ENCODE peak calls at places on chromosomes 16 and 17, in ten cellular contexts. One of them, this sample, is unnamed.

GRCh38 chr17:40311575-40311974 is 2.6 kb downstream of the RARA start:
- DNase-seq in GM13977: peak
- DNase-seq in stimulated activated CD8-positive, alpha-beta memory T cell treated with anti-CD3 and anti-CD28 coated beads, Interleukin-12 subunit alpha, Interleukin-12 subunit beta, amount 100 ng/mL, for 4 hours: no peak
- DNase-seq in ELR: no peak
- DNase-seq in fibroblast of mammary gland: no peak
- DNase-seq in SK-MEL-5: no peak
- DNase-seq in Ammon's horn: no peak
- DNase-seq in C1 segment of cervical spinal cord: peak
- DNase-seq in ACHN: peak
- DNase-seq in amniotic stem cell: no peak
- DNase-seq in this sample: no peak

GRCh38 chr17:74545456-74546230 is at the start of gene CD300C:
- DNase-seq in GM13977: no peak
- DNase-seq in stimulated activated CD8-positive, alpha-beta memory T cell treated with anti-CD3 and anti-CD28 coated beads, Interleukin-12 subunit alpha, Interleukin-12 subunit beta, amount 100 ng/mL, for 4 hours: no peak
- DNase-seq in ELR: no peak
- DNase-seq in fibroblast of mammary gland: no peak
- DNase-seq in SK-MEL-5: no peak
- DNase-seq in Ammon's horn: peak
- DNase-seq in C1 segment of cervical spinal cord: peak
- DNase-seq in ACHN: no peak
- DNase-seq in amniotic stem cell: no peak
- DNase-seq in this sample: no peak

GRCh38 chr16:71440669-71441347 is 1.0 kb downstream of the TLE7 start:
- DNase-seq in GM13977: peak
- DNase-seq in stimulated activated CD8-positive, alpha-beta memory T cell treated with anti-CD3 and anti-CD28 coated beads, Interleukin-12 subunit alpha, Interleukin-12 subunit beta, amount 100 ng/mL, for 4 hours: no peak
- DNase-seq in ELR: peak
- DNase-seq in fibroblast of mammary gland: no peak
- DNase-seq in SK-MEL-5: peak
- DNase-seq in Ammon's horn: no peak
- DNase-seq in C1 segment of cervical spinal cord: no peak
- DNase-seq in ACHN: no peak
- DNase-seq in amniotic stem cell: no peak
- DNase-seq in this sample: no peak

GRCh38 chr17:75086496-75087181 is 1.1 kb upstream of the SLC16A5 start:
- DNase-seq in GM13977: no peak
- DNase-seq in stimulated activated CD8-positive, alpha-beta memory T cell treated with anti-CD3 and anti-CD28 coated beads, Interleukin-12 subunit alpha, Interleukin-12 subunit beta, amount 100 ng/mL, for 4 hours: no peak
- DNase-seq in ELR: no peak
- DNase-seq in fibroblast of mammary gland: no peak
- DNase-seq in SK-MEL-5: no peak
- DNase-seq in Ammon's horn: no peak
- DNase-seq in C1 segment of cervical spinal cord: no peak
- DNase-seq in ACHN: no peak
- DNase-seq in amniotic stem cell: no peak
- DNase-seq in this sample: no peak

GRCh38 chr17:57597531-57598453 is 147.3 kb downstream of the CCDC182 start:
- DNase-seq in GM13977: no peak
- DNase-seq in stimulated activated CD8-positive, alpha-beta memory T cell treated with anti-CD3 and anti-CD28 coated beads, Interleukin-12 subunit alpha, Interleukin-12 subunit beta, amount 100 ng/mL, for 4 hours: no peak
- DNase-seq in ELR: peak
- DNase-seq in fibroblast of mammary gland: peak
- DNase-seq in SK-MEL-5: peak
- DNase-seq in Ammon's horn: peak
- DNase-seq in C1 segment of cervical spinal cord: peak
- DNase-seq in ACHN: peak
- DNase-seq in amniotic stem cell: peak
- DNase-seq in this sample: no peak

GRCh38 chr16:55466209-55466608 is 12.8 kb upstream of the MMP2 start:
- DNase-seq in GM13977: no peak
- DNase-seq in stimulated activated CD8-positive, alpha-beta memory T cell treated with anti-CD3 and anti-CD28 coated beads, Interleukin-12 subunit alpha, Interleukin-12 subunit beta, amount 100 ng/mL, for 4 hours: no peak
- DNase-seq in ELR: no peak
- DNase-seq in fibroblast of mammary gland: no peak
- DNase-seq in SK-MEL-5: no peak
- DNase-seq in Ammon's horn: no peak
- DNase-seq in C1 segment of cervical spinal cord: no peak
- DNase-seq in ACHN: no peak
- DNase-seq in amniotic stem cell: no peak
- DNase-seq in this sample: no peak

GRCh38 chr17:82225368-82226029 is 3.3 kb upstream of the SLC16A3 start:
- DNase-seq in GM13977: no peak
- DNase-seq in stimulated activated CD8-positive, alpha-beta memory T cell treated with anti-CD3 and anti-CD28 coated beads, Interleukin-12 subunit alpha, Interleukin-12 subunit beta, amount 100 ng/mL, for 4 hours: no peak
- DNase-seq in ELR: no peak
- DNase-seq in fibroblast of mammary gland: no peak
- DNase-seq in SK-MEL-5: no peak
- DNase-seq in Ammon's horn: no peak
- DNase-seq in C1 segment of cervical spinal cord: no peak
- DNase-seq in ACHN: no peak
- DNase-seq in amniotic stem cell: no peak
- DNase-seq in this sample: no peak

GRCh38 chr17:76515291-76515949 is 14.2 kb upstream of the RHBDF2 start:
- DNase-seq in GM13977: peak
- DNase-seq in stimulated activated CD8-positive, alpha-beta memory T cell treated with anti-CD3 and anti-CD28 coated beads, Interleukin-12 subunit alpha, Interleukin-12 subunit beta, amount 100 ng/mL, for 4 hours: peak
- DNase-seq in ELR: peak
- DNase-seq in fibroblast of mammary gland: peak
- DNase-seq in SK-MEL-5: no peak
- DNase-seq in Ammon's horn: peak
- DNase-seq in C1 segment of cervical spinal cord: peak
- DNase-seq in ACHN: peak
- DNase-seq in amniotic stem cell: peak
- DNase-seq in this sample: peak

GRCh38 chr17:33725675-33726271 is 432.7 kb upstream of the ASIC2 start:
- DNase-seq in GM13977: peak
- DNase-seq in stimulated activated CD8-positive, alpha-beta memory T cell treated with anti-CD3 and anti-CD28 coated beads, Interleukin-12 subunit alpha, Interleukin-12 subunit beta, amount 100 ng/mL, for 4 hours: no peak
- DNase-seq in ELR: peak
- DNase-seq in fibroblast of mammary gland: peak
- DNase-seq in SK-MEL-5: peak
- DNase-seq in Ammon's horn: peak
- DNase-seq in C1 segment of cervical spinal cord: peak
- DNase-seq in ACHN: peak
- DNase-seq in amniotic stem cell: no peak
- DNase-seq in this sample: no peak

GRCh38 chr16:20382202-20382948 is 22.2 kb downstream of the PDILT start:
- DNase-seq in GM13977: no peak
- DNase-seq in stimulated activated CD8-positive, alpha-beta memory T cell treated with anti-CD3 and anti-CD28 coated beads, Interleukin-12 subunit alpha, Interleukin-12 subunit beta, amount 100 ng/mL, for 4 hours: no peak
- DNase-seq in ELR: no peak
- DNase-seq in fibroblast of mammary gland: no peak
- DNase-seq in SK-MEL-5: peak
- DNase-seq in Ammon's horn: no peak
- DNase-seq in C1 segment of cervical spinal cord: no peak
- DNase-seq in ACHN: no peak
- DNase-seq in amniotic stem cell: no peak
- DNase-seq in this sample: no peak

GRCh38 chr17:33560165-33560564 is 267.1 kb upstream of the ASIC2 start:
- DNase-seq in GM13977: no peak
- DNase-seq in stimulated activated CD8-positive, alpha-beta memory T cell treated with anti-CD3 and anti-CD28 coated beads, Interleukin-12 subunit alpha, Interleukin-12 subunit beta, amount 100 ng/mL, for 4 hours: no peak
- DNase-seq in ELR: peak
- DNase-seq in fibroblast of mammary gland: peak
- DNase-seq in SK-MEL-5: no peak
- DNase-seq in Ammon's horn: no peak
- DNase-seq in C1 segment of cervical spinal cord: no peak
- DNase-seq in ACHN: no peak
- DNase-seq in amniotic stem cell: no peak
- DNase-seq in this sample: no peak

GRCh38 chr17:32266389-32267269 is 997 bp downstream of the RHBDL3 start:
- DNase-seq in GM13977: no peak
- DNase-seq in stimulated activated CD8-positive, alpha-beta memory T cell treated with anti-CD3 and anti-CD28 coated beads, Interleukin-12 subunit alpha, Interleukin-12 subunit beta, amount 100 ng/mL, for 4 hours: no peak
- DNase-seq in ELR: no peak
- DNase-seq in fibroblast of mammary gland: no peak
- DNase-seq in SK-MEL-5: no peak
- DNase-seq in Ammon's horn: no peak
- DNase-seq in C1 segment of cervical spinal cord: peak
- DNase-seq in ACHN: no peak
- DNase-seq in amniotic stem cell: no peak
- DNase-seq in this sample: no peak

GRCh38 chr16:89174055-89174827 is 2.7 kb downstream of the CDH15 start:
- DNase-seq in GM13977: no peak
- DNase-seq in stimulated activated CD8-positive, alpha-beta memory T cell treated with anti-CD3 and anti-CD28 coated beads, Interleukin-12 subunit alpha, Interleukin-12 subunit beta, amount 100 ng/mL, for 4 hours: no peak
- DNase-seq in ELR: no peak
- DNase-seq in fibroblast of mammary gland: no peak
- DNase-seq in SK-MEL-5: no peak
- DNase-seq in Ammon's horn: no peak
- DNase-seq in C1 segment of cervical spinal cord: no peak
- DNase-seq in ACHN: no peak
- DNase-seq in amniotic stem cell: no peak
- DNase-seq in this sample: no peak

GRCh38 chr17:1078062-1078711 is 81.3 kb downstream of the TIMM22 start:
- DNase-seq in GM13977: no peak
- DNase-seq in stimulated activated CD8-positive, alpha-beta memory T cell treated with anti-CD3 and anti-CD28 coated beads, Interleukin-12 subunit alpha, Interleukin-12 subunit beta, amount 100 ng/mL, for 4 hours: no peak
- DNase-seq in ELR: no peak
- DNase-seq in fibroblast of mammary gland: no peak
- DNase-seq in SK-MEL-5: no peak
- DNase-seq in Ammon's horn: no peak
- DNase-seq in C1 segment of cervical spinal cord: no peak
- DNase-seq in ACHN: no peak
- DNase-seq in amniotic stem cell: no peak
- DNase-seq in this sample: no peak